ENCODE peak calls at places on chromosome 14, in seven cellular contexts. X is neural progenitor cell, F is GM12865, P is choroid plexus epithelial cell, D is AG09309, E is body of pancreas, L is cardiac fibroblast. K is an unnamed sample.

GRCh38 chr14:95432152-95433093 is 84.0 kb downstream of the SYNE3 start:
- DNase-seq in X (peak; percentile 73), F (no peak), P (peak; percentile 47), D (no peak), E (peak; percentile 67), L (peak; percentile 50), K (no peak)

GRCh38 chr14:100994082-100994481 is 90.6 kb upstream of the RTL1 start:
- DNase-seq in X (no peak), F (no peak), P (no peak), D (no peak), E (no peak), L (no peak), K (peak; percentile 73)

GRCh38 chr14:95679995-95680735 is 6.1 kb upstream of the TCL1B start:
- DNase-seq in X (peak; percentile 58), F (peak; percentile 45), P (no peak), D (no peak), E (peak; percentile 33), L (no peak), K (no peak)

GRCh38 chr14:76955575-76956252 is 72.8 kb downstream of the IRF2BPL start:
- DNase-seq in X (no peak), F (peak; percentile 75), P (peak; percentile 53), D (no peak), E (no peak), L (no peak), K (peak; percentile 85)

GRCh38 chr14:59020382-59020781 is 168.1 kb upstream of the DAAM1 start:
- DNase-seq in X (peak; percentile 27), F (peak; percentile 32), P (peak; percentile 75), D (no peak), E (no peak), L (peak; percentile 54), K (peak; percentile 61)

GRCh38 chr14:101020971-101021370 is 117.4 kb upstream of the RTL1 start:
- DNase-seq in X (no peak), F (no peak), P (no peak), D (no peak), E (peak; percentile 5), L (no peak), K (no peak)

GRCh38 chr14:61401461-61401860 is 80.1 kb downstream of the PRKCH start:
- DNase-seq in X (no peak), F (no peak), P (no peak), D (no peak), E (no peak), L (no peak), K (no peak)

GRCh38 chr14:80762829-80763228 is 178.7 kb downstream of the CEP128 start:
- DNase-seq in X (no peak), F (no peak), P (no peak), D (no peak), E (no peak), L (no peak), K (peak; percentile 21)

GRCh38 chr14:67269338-67270060 is 28.3 kb downstream of the PALS1 start:
- DNase-seq in X (peak; percentile 62), F (no peak), P (peak; percentile 90), D (peak; percentile 40), E (no peak), L (peak; percentile 91), K (peak; percentile 47)

GRCh38 chr14:21047378-21047781 is 5.2 kb downstream of the RNASE7 start:
- DNase-seq in X (no peak), F (no peak), P (no peak), D (no peak), E (no peak), L (peak; percentile 56), K (no peak)

GRCh38 chr14:50233335-50234250 is 2.2 kb upstream of the SOS2 start:
- DNase-seq in X (no peak), F (peak; percentile 16), P (no peak), D (no peak), E (no peak), L (no peak), K (no peak)

GRCh38 chr14:49623941-49624806 is 3.6 kb downstream of the MGAT2 start:
- DNase-seq in X (no peak), F (peak; percentile 66), P (no peak), D (no peak), E (no peak), L (no peak), K (no peak)

GRCh38 chr14:101361451-101362433 is 199.6 kb upstream of the DIO3 start:
- DNase-seq in X (no peak), F (no peak), P (no peak), D (no peak), E (no peak), L (no peak), K (no peak)

GRCh38 chr14:42269234-42269633 is 662.6 kb downstream of the LRFN5 start:
- DNase-seq in X (no peak), F (no peak), P (no peak), D (no peak), E (no peak), L (no peak), K (no peak)

GRCh38 chr14:33081259-33081658 is 142.6 kb downstream of the NPAS3 start:
- DNase-seq in X (no peak), F (no peak), P (no peak), D (no peak), E (no peak), L (no peak), K (no peak)

GRCh38 chr14:92209141-92209540 is 87.4 kb downstream of the CPSF2 start:
- DNase-seq in X (no peak), F (no peak), P (no peak), D (no peak), E (no peak), L (no peak), K (no peak)

DNA sequence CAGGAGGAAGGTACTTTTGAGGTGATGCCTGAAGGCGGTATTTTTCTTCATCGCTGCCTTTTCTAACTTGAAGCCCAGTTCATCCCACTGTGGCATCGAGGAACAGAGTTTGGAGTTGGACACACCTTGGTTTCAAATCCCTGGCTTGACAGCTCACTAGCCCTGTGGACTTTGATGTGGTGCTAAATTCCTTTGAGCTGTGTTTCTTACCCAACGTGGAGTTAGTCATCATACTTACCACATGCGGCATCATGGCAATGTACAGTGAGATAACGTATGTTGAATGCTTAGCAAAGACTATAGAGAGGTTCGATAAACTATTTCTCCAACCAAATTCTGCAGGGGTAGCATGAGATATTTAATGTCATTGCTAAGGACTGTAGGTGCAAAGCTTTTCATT is 3.4 kb downstream of the PLEKHG3 start:
- DNase-seq in X (no peak), F (no peak), P (peak; percentile 88), D (peak; percentile 31), E (no peak), L (peak; percentile 51), K (peak; percentile 72)
- H3K4me3 ChIP-seq in X (peak overlapping the region; percentile 82), F (no peak overlapping the region), P (no peak overlapping the region), D (no peak overlapping the region), E (no peak overlapping the region), L (no peak overlapping the region), K (no peak overlapping the region)

GRCh38 chr14:70045296-70045695 is 143.5 kb downstream of the SLC8A3 start:
- DNase-seq in X (no peak), F (no peak), P (no peak), D (no peak), E (no peak), L (no peak), K (peak; percentile 29)

GRCh38 chr14:70047598-70048312 is 141.0 kb downstream of the SLC8A3 start:
- DNase-seq in X (no peak), F (no peak), P (no peak), D (no peak), E (no peak), L (no peak), K (no peak)

GRCh38 chr14:70048313-70048654 is 140.5 kb downstream of the SLC8A3 start:
- DNase-seq in X (no peak), F (no peak), P (no peak), D (no peak), E (no peak), L (no peak), K (no peak)

GRCh38 chr14:70045715-70046535 is 142.8 kb downstream of the SLC8A3 start:
- DNase-seq in X (peak; percentile 84), F (peak; percentile 60), P (peak; percentile 70), D (no peak), E (peak; percentile 86), L (peak; percentile 70), K (peak; percentile 71)
- TF ChIP-seq CTCF in X (peak; percentile 81), F (peak; percentile 58), P (peak; percentile 82), D (peak; percentile 79), E (peak; percentile 94), L (peak; percentile 78), K (peak; percentile 48)

GRCh38 chr14:73462078-73462715 is 3.9 kb upstream of the NUMB start:
- DNase-seq in X (peak; percentile 19), F (no peak), P (peak; percentile 61), D (no peak), E (peak; percentile 93), L (peak; percentile 81), K (no peak)

GRCh38 chr14:73462815-73463214 is 4.5 kb upstream of the NUMB start:
- DNase-seq in X (no peak), F (no peak), P (peak; percentile 50), D (no peak), E (no peak), L (peak; percentile 77), K (peak; percentile 48)

GRCh38 chr14:73460691-73461127 is 2.4 kb upstream of the NUMB start:
- DNase-seq in X (no peak), F (no peak), P (peak; percentile 61), D (no peak), E (no peak), L (peak; percentile 70), K (peak; percentile 61)

GRCh38 chr14:73463411-73463810 is 5.1 kb upstream of the NUMB start:
- DNase-seq in X (no peak), F (peak; percentile 60), P (peak; percentile 96), D (peak; percentile 98), E (peak; percentile 22), L (peak; percentile 92), K (peak; percentile 99)

GRCh38 chr14:73461478-73462077 is 3.2 kb upstream of the NUMB start:
- DNase-seq in X (no peak), F (no peak), P (no peak), D (no peak), E (no peak), L (no peak), K (no peak)
- H3K4me3 ChIP-seq in X (no peak overlapping the region), F (no peak overlapping the region), P (peak overlapping the region; percentile 31), D (no peak overlapping the region), E (no peak overlapping the region), L (peak overlapping the region; percentile 0), K (no peak overlapping the region)

GRCh38 chr14:90539496-90539775 is 142.6 kb downstream of the CALM1 start:
- DNase-seq in X (no peak), F (no peak), P (no peak), D (no peak), E (no peak), L (no peak), K (no peak)
- TF ChIP-seq CTCF in X (no peak), F (no peak), P (no peak), D (no peak), E (no peak), L (no peak), K (no peak)